ENCODE peak calls at places on chromosomes 12 and 14, in eight cellular contexts. E is CD4-positive, alpha-beta memory T cell; J is GM03348; G is activated T-helper 1 cell treated with Interleukin-2 at 50 U/mL for 16 hours; V is activated CD4-positive, alpha-beta memory T cell treated with anti-CD3 and anti-CD28 coated beads for 36 hours; C is amniotic epithelial cell; U is fibroblast of lung; T is stomach. Z is an unnamed sample.
A peak's percentile ranks its signal among the peaks of the same experiment; 100 is the strongest.

GRCh38 chr14:73180385-73180805 is 44.1 kb downstream of the PSEN1 start:
- DNase-seq in E (no peak), J (peak; percentile 77), G (no peak), V (no peak), C (peak; percentile 97), U (peak; percentile 60), T (no peak), Z (no peak)

GRCh38 chr12:76623929-76624328 is 64.4 kb upstream of the OSBPL8 start:
- DNase-seq in E (no peak), J (peak; percentile 22), G (no peak), V (no peak), C (no peak), U (peak; percentile 57), T (no peak), Z (no peak)

GRCh38 chr12:13435535-13435934 is 239.0 kb downstream of the EMP1 start:
- DNase-seq in E (no peak), J (no peak), G (no peak), V (no peak), C (no peak), U (no peak), T (no peak), Z (no peak)

GRCh38 chr12:23964812-23965211 is 15.3 kb upstream of the SOX5 start:
- DNase-seq in E (no peak), J (no peak), G (no peak), V (no peak), C (no peak), U (no peak), T (no peak), Z (no peak)

GRCh38 chr14:77258566-77258965 is 12.4 kb downstream of the NGB start:
- DNase-seq in E (no peak), J (no peak), G (no peak), V (no peak), C (no peak), U (no peak), T (no peak), Z (no peak)

GRCh38 chr14:101499080-101499479 is 62.2 kb upstream of the DIO3 start:
- DNase-seq in E (no peak), J (no peak), G (no peak), V (no peak), C (no peak), U (no peak), T (peak; percentile 9), Z (peak; percentile 40)

GRCh38 chr12:96448287-96448686 is 41.1 kb upstream of the CFAP54 start:
- DNase-seq in E (no peak), J (peak; percentile 11), G (no peak), V (no peak), C (peak; percentile 22), U (peak; percentile 85), T (no peak), Z (no peak)

GRCh38 chr12:108430245-108430644 is 84.8 kb upstream of the FICD start:
- DNase-seq in E (no peak), J (no peak), G (no peak), V (no peak), C (no peak), U (peak; percentile 8), T (no peak), Z (no peak)

GRCh38 chr14:102528441-102529170 is 19.0 kb upstream of the ANKRD9 start:
- DNase-seq in E (no peak), J (no peak), G (no peak), V (no peak), C (no peak), U (no peak), T (no peak), Z (no peak)

GRCh38 chr12:52207106-52207505 is 15.3 kb upstream of the KRT80 start:
- DNase-seq in E (no peak), J (no peak), G (no peak), V (no peak), C (no peak), U (no peak), T (no peak), Z (no peak)

GRCh38 chr12:124361074-124361965 is 66.4 kb downstream of the RFLNA start:
- DNase-seq in E (no peak), J (no peak), G (no peak), V (no peak), C (peak; percentile 44), U (no peak), T (no peak), Z (peak; percentile 81)

GRCh38 chr14:105890474-105891220 is 364.3 kb downstream of the TMEM121 start:
- DNase-seq in E (no peak), J (no peak), G (no peak), V (no peak), C (no peak), U (no peak), T (no peak), Z (peak; percentile 31)

GRCh38 chr14:36229262-36229661 is 52.7 kb upstream of the PTCSC3 start:
- DNase-seq in E (no peak), J (no peak), G (no peak), V (no peak), C (no peak), U (no peak), T (no peak), Z (no peak)

GRCh38 chr14:75372260-75372659 is 55.6 kb upstream of the JDP2 start:
- DNase-seq in E (no peak), J (no peak), G (no peak), V (no peak), C (no peak), U (peak; percentile 1), T (no peak), Z (no peak)

GRCh38 chr14:51513933-51514332 is 137.8 kb upstream of the FRMD6 start:
- DNase-seq in E (no peak), J (no peak), G (no peak), V (no peak), C (peak; percentile 19), U (no peak), T (no peak), Z (no peak)

GRCh38 chr12:113697646-113698504 is 226.2 kb upstream of the LHX5 start:
- DNase-seq in E (no peak), J (no peak), G (no peak), V (no peak), C (no peak), U (no peak), T (no peak), Z (no peak)

GRCh38 chr14:52067873-52068740 is 752 bp downstream of the NID2 start:
- DNase-seq in E (no peak), J (peak; percentile 56), G (no peak), V (peak; percentile 25), C (no peak), U (peak; percentile 54), T (no peak), Z (peak; percentile 52)

GRCh38 chr12:98373982-98374381 is 141.4 kb upstream of the TMPO start:
- DNase-seq in E (no peak), J (peak; percentile 9), G (no peak), V (no peak), C (no peak), U (no peak), T (no peak), Z (no peak)

GRCh38 chr12:101076940-101077351 is 133.1 kb downstream of the SLC5A8 start:
- DNase-seq in E (no peak), J (peak; percentile 22), G (no peak), V (no peak), C (no peak), U (peak; percentile 46), T (no peak), Z (no peak)

GRCh38 chr12:111022386-111022785 is 102.0 kb upstream of the MYL2 start:
- DNase-seq in E (no peak), J (no peak), G (no peak), V (no peak), C (no peak), U (no peak), T (no peak), Z (no peak)

GRCh38 chr12:69024413-69024812 is 91.4 kb upstream of the CPM start:
- DNase-seq in E (no peak), J (peak; percentile 51), G (no peak), V (no peak), C (peak; percentile 68), U (peak; percentile 83), T (peak; percentile 71), Z (peak; percentile 95)

GRCh38 chr12:45183263-45183662 is 32.6 kb upstream of the ANO6 start:
- DNase-seq in E (no peak), J (peak; percentile 52), G (no peak), V (no peak), C (peak; percentile 29), U (peak; percentile 3), T (no peak), Z (no peak)